ENCODE peak calls at places on chromosomes 6 and 20, in six cellular contexts. One of them, this sample, is unnamed.

GRCh38 chr20:46099491-46100287 is 9.9 kb upstream of the NCOA5 start:
- DNase-seq in fibroblast of lung: no peak
- DNase-seq in body of pancreas: no peak
- DNase-seq in psoas muscle: no peak
- DNase-seq in dorsolateral prefrontal cortex: no peak
- DNase-seq in brain microvascular endothelial cell: no peak
- DNase-seq in this sample: no peak

GRCh38 chr6:48567016-48567415 is 456.0 kb upstream of the PTCHD4 start:
- DNase-seq in fibroblast of lung: no peak
- DNase-seq in body of pancreas: no peak
- DNase-seq in psoas muscle: no peak
- DNase-seq in dorsolateral prefrontal cortex: no peak
- DNase-seq in brain microvascular endothelial cell: no peak
- DNase-seq in this sample: no peak

GRCh38 chr20:58393299-58393698 is 4.3 kb downstream of the VAPB start:
- DNase-seq in fibroblast of lung: no peak
- DNase-seq in body of pancreas: no peak
- DNase-seq in psoas muscle: no peak
- DNase-seq in dorsolateral prefrontal cortex: no peak
- DNase-seq in brain microvascular endothelial cell: peak
- DNase-seq in this sample: no peak

GRCh38 chr6:27146706-27147507 is 100.6 kb upstream of the PRSS16 start:
- DNase-seq in fibroblast of lung: peak
- DNase-seq in body of pancreas: peak
- DNase-seq in psoas muscle: peak
- DNase-seq in dorsolateral prefrontal cortex: peak
- DNase-seq in brain microvascular endothelial cell: peak
- DNase-seq in this sample: peak

GRCh38 chr20:43459022-43459942 is 1.6 kb downstream of the SRSF6 start:
- DNase-seq in fibroblast of lung: peak
- DNase-seq in body of pancreas: no peak
- DNase-seq in psoas muscle: no peak
- DNase-seq in dorsolateral prefrontal cortex: no peak
- DNase-seq in brain microvascular endothelial cell: peak
- DNase-seq in this sample: no peak

GRCh38 chr6:142796571-142796970 is 148.4 kb downstream of the HIVEP2 start:
- DNase-seq in fibroblast of lung: peak
- DNase-seq in body of pancreas: no peak
- DNase-seq in psoas muscle: no peak
- DNase-seq in dorsolateral prefrontal cortex: no peak
- DNase-seq in brain microvascular endothelial cell: peak
- DNase-seq in this sample: peak

GRCh38 chr6:7085911-7086310 is 21.9 kb upstream of the RREB1 start:
- DNase-seq in fibroblast of lung: peak
- DNase-seq in body of pancreas: peak
- DNase-seq in psoas muscle: peak
- DNase-seq in dorsolateral prefrontal cortex: no peak
- DNase-seq in brain microvascular endothelial cell: no peak
- DNase-seq in this sample: peak

GRCh38 chr20:25418779-25419178 is 11.3 kb downstream of the GINS1 start:
- DNase-seq in fibroblast of lung: no peak
- DNase-seq in body of pancreas: no peak
- DNase-seq in psoas muscle: no peak
- DNase-seq in dorsolateral prefrontal cortex: no peak
- DNase-seq in brain microvascular endothelial cell: no peak
- DNase-seq in this sample: no peak

GRCh38 chr6:14706378-14706929 is 539.4 kb upstream of the JARID2 start:
- DNase-seq in fibroblast of lung: peak
- DNase-seq in body of pancreas: peak
- DNase-seq in psoas muscle: peak
- DNase-seq in dorsolateral prefrontal cortex: no peak
- DNase-seq in brain microvascular endothelial cell: peak
- DNase-seq in this sample: no peak

GRCh38 chr6:138160329-138161117 is 1.2 kb upstream of the ARFGEF3 start:
- DNase-seq in fibroblast of lung: no peak
- DNase-seq in body of pancreas: no peak
- DNase-seq in psoas muscle: no peak
- DNase-seq in dorsolateral prefrontal cortex: no peak
- DNase-seq in brain microvascular endothelial cell: no peak
- DNase-seq in this sample: no peak

GRCh38 chr20:44810391-44811149 is at the start of gene RIMS4:
- DNase-seq in fibroblast of lung: no peak
- DNase-seq in body of pancreas: no peak
- DNase-seq in psoas muscle: no peak
- DNase-seq in dorsolateral prefrontal cortex: no peak
- DNase-seq in brain microvascular endothelial cell: no peak
- DNase-seq in this sample: peak

GRCh38 chr6:113632220-113632864 is 224.8 kb upstream of the MARCKS start:
- DNase-seq in fibroblast of lung: peak
- DNase-seq in body of pancreas: peak
- DNase-seq in psoas muscle: peak
- DNase-seq in dorsolateral prefrontal cortex: no peak
- DNase-seq in brain microvascular endothelial cell: peak
- DNase-seq in this sample: no peak

GRCh38 chr20:38673731-38674177 is 50.5 kb upstream of the SLC32A1 start:
- DNase-seq in fibroblast of lung: no peak
- DNase-seq in body of pancreas: no peak
- DNase-seq in psoas muscle: no peak
- DNase-seq in dorsolateral prefrontal cortex: no peak
- DNase-seq in brain microvascular endothelial cell: no peak
- DNase-seq in this sample: peak

GRCh38 chr6:11785953-11786579 is 7.5 kb upstream of the ADTRP start:
- DNase-seq in fibroblast of lung: no peak
- DNase-seq in body of pancreas: peak
- DNase-seq in psoas muscle: no peak
- DNase-seq in dorsolateral prefrontal cortex: no peak
- DNase-seq in brain microvascular endothelial cell: no peak
- DNase-seq in this sample: no peak

GRCh38 chr20:53664121-53664520 is 70.5 kb upstream of the ZNF217 start:
- DNase-seq in fibroblast of lung: no peak
- DNase-seq in body of pancreas: no peak
- DNase-seq in psoas muscle: no peak
- DNase-seq in dorsolateral prefrontal cortex: no peak
- DNase-seq in brain microvascular endothelial cell: no peak
- DNase-seq in this sample: no peak

GRCh38 chr6:167119680-167120556 is 3.0 kb upstream of the CCR6 start:
- DNase-seq in fibroblast of lung: no peak
- DNase-seq in body of pancreas: no peak
- DNase-seq in psoas muscle: no peak
- DNase-seq in dorsolateral prefrontal cortex: no peak
- DNase-seq in brain microvascular endothelial cell: no peak
- DNase-seq in this sample: no peak

GRCh38 chr6:78598966-78599365 is 268.4 kb upstream of the IRAK1BP1 start:
- DNase-seq in fibroblast of lung: peak
- DNase-seq in body of pancreas: no peak
- DNase-seq in psoas muscle: no peak
- DNase-seq in dorsolateral prefrontal cortex: no peak
- DNase-seq in brain microvascular endothelial cell: peak
- DNase-seq in this sample: peak

GRCh38 chr20:57263127-57263609 is 3.3 kb downstream of the BMP7 start:
- DNase-seq in fibroblast of lung: no peak
- DNase-seq in body of pancreas: no peak
- DNase-seq in psoas muscle: no peak
- DNase-seq in dorsolateral prefrontal cortex: no peak
- DNase-seq in brain microvascular endothelial cell: no peak
- DNase-seq in this sample: no peak

GRCh38 chr6:158706369-158706982 is 56.6 kb downstream of the SYTL3 start:
- DNase-seq in fibroblast of lung: peak
- DNase-seq in body of pancreas: peak
- DNase-seq in psoas muscle: peak
- DNase-seq in dorsolateral prefrontal cortex: peak
- DNase-seq in brain microvascular endothelial cell: peak
- DNase-seq in this sample: peak
- TF ChIP-seq CTCF in fibroblast of lung: peak
- TF ChIP-seq CTCF in body of pancreas: peak
- TF ChIP-seq CTCF in psoas muscle: peak
- TF ChIP-seq CTCF in dorsolateral prefrontal cortex: peak
- TF ChIP-seq CTCF in brain microvascular endothelial cell: peak
- TF ChIP-seq CTCF in this sample: peak

GRCh38 chr6:149851461-149851860 is 12.7 kb downstream of the LRP11 start:
- DNase-seq in fibroblast of lung: peak
- DNase-seq in body of pancreas: no peak
- DNase-seq in psoas muscle: no peak
- DNase-seq in dorsolateral prefrontal cortex: no peak
- DNase-seq in brain microvascular endothelial cell: peak
- DNase-seq in this sample: no peak

GRCh38 chr6:149852881-149853280 is 11.3 kb downstream of the LRP11 start:
- DNase-seq in fibroblast of lung: no peak
- DNase-seq in body of pancreas: no peak
- DNase-seq in psoas muscle: no peak
- DNase-seq in dorsolateral prefrontal cortex: no peak
- DNase-seq in brain microvascular endothelial cell: no peak
- DNase-seq in this sample: no peak

GRCh38 chr6:149854532-149854931 is 9.6 kb downstream of the LRP11 start:
- DNase-seq in fibroblast of lung: no peak
- DNase-seq in body of pancreas: peak
- DNase-seq in psoas muscle: no peak
- DNase-seq in dorsolateral prefrontal cortex: no peak
- DNase-seq in brain microvascular endothelial cell: no peak
- DNase-seq in this sample: no peak

GRCh38 chr6:149855040-149855654 is 9.0 kb downstream of the LRP11 start:
- DNase-seq in fibroblast of lung: peak
- DNase-seq in body of pancreas: no peak
- DNase-seq in psoas muscle: no peak
- DNase-seq in dorsolateral prefrontal cortex: no peak
- DNase-seq in brain microvascular endothelial cell: peak
- DNase-seq in this sample: peak

DNA sequence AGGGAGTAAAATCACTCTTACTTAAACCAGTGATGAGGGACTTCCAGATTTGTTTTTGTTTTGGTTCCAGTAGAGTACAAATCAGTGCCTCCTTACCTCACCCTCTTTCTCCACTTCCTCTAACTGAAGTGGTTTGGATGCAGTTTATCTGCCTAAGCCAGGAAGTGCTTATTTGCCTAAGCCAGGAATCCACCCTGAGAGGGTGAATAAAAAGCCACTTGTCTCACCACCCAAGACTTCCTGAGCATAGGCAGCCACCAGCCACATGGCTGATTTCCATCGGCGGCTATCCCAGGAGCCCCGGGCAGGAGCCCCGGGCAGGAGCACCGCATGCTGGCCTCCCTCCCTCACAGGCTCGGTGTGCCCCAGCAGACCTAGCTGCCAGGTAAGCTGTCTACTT is 12.0 kb downstream of the LRP11 start:
- DNase-seq in fibroblast of lung: no peak
- DNase-seq in body of pancreas: no peak
- DNase-seq in psoas muscle: no peak
- DNase-seq in dorsolateral prefrontal cortex: no peak
- DNase-seq in brain microvascular endothelial cell: peak
- DNase-seq in this sample: no peak
- H3K27ac ChIP-seq in fibroblast of lung: peak
- H3K27ac ChIP-seq in body of pancreas: no peak
- H3K27ac ChIP-seq in psoas muscle: peak
- H3K27ac ChIP-seq in dorsolateral prefrontal cortex: no peak
- H3K27ac ChIP-seq in brain microvascular endothelial cell: peak
- H3K27ac ChIP-seq in this sample: no peak

GRCh38 chr6:29681811-29682210 is 859 bp upstream of the ZFP57 start:
- DNase-seq in fibroblast of lung: no peak
- DNase-seq in body of pancreas: no peak
- DNase-seq in psoas muscle: no peak
- DNase-seq in dorsolateral prefrontal cortex: no peak
- DNase-seq in brain microvascular endothelial cell: no peak
- DNase-seq in this sample: peak

GRCh38 chr6:29678114-29678513 is 2.8 kb downstream of the ZFP57 start:
- DNase-seq in fibroblast of lung: no peak
- DNase-seq in body of pancreas: no peak
- DNase-seq in psoas muscle: no peak
- DNase-seq in dorsolateral prefrontal cortex: no peak
- DNase-seq in brain microvascular endothelial cell: no peak
- DNase-seq in this sample: no peak

GRCh38 chr6:29679962-29680361 is 990 bp downstream of the ZFP57 start:
- DNase-seq in fibroblast of lung: no peak
- DNase-seq in body of pancreas: no peak
- DNase-seq in psoas muscle: no peak
- DNase-seq in dorsolateral prefrontal cortex: no peak
- DNase-seq in brain microvascular endothelial cell: no peak
- DNase-seq in this sample: no peak

GRCh38 chr6:29680904-29681303 is at the start of gene ZFP57:
- DNase-seq in fibroblast of lung: no peak
- DNase-seq in body of pancreas: no peak
- DNase-seq in psoas muscle: no peak
- DNase-seq in dorsolateral prefrontal cortex: no peak
- DNase-seq in brain microvascular endothelial cell: no peak
- DNase-seq in this sample: no peak

DNA sequence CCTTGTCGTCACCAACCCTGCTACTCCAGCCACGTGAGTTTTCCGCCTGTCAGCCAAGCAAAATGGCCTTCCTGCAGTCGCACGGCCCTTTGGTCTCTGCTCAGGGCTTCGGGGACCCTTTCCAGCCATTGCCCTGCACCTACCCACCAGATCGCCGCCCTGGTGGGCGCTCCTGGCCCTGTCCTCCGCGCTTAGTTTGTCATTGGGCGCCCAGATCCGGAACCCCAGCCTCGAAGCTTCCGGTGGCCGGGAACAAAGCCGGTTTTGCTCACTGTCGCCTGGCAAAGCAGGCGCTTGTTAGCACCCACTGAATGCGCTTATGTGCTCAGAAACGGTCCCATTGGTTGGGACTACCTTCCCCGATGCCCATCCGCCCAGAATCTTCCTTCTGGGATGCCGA is 536 bp downstream of the ZFP57 start:
- DNase-seq in fibroblast of lung: no peak
- DNase-seq in body of pancreas: no peak
- DNase-seq in psoas muscle: no peak
- DNase-seq in dorsolateral prefrontal cortex: no peak
- DNase-seq in brain microvascular endothelial cell: no peak
- DNase-seq in this sample: no peak
- TF ChIP-seq CTCF in fibroblast of lung: no peak
- TF ChIP-seq CTCF in body of pancreas: no peak
- TF ChIP-seq CTCF in psoas muscle: no peak
- TF ChIP-seq CTCF in dorsolateral prefrontal cortex: no peak
- TF ChIP-seq CTCF in brain microvascular endothelial cell: no peak
- TF ChIP-seq CTCF in this sample: peak

DNA sequence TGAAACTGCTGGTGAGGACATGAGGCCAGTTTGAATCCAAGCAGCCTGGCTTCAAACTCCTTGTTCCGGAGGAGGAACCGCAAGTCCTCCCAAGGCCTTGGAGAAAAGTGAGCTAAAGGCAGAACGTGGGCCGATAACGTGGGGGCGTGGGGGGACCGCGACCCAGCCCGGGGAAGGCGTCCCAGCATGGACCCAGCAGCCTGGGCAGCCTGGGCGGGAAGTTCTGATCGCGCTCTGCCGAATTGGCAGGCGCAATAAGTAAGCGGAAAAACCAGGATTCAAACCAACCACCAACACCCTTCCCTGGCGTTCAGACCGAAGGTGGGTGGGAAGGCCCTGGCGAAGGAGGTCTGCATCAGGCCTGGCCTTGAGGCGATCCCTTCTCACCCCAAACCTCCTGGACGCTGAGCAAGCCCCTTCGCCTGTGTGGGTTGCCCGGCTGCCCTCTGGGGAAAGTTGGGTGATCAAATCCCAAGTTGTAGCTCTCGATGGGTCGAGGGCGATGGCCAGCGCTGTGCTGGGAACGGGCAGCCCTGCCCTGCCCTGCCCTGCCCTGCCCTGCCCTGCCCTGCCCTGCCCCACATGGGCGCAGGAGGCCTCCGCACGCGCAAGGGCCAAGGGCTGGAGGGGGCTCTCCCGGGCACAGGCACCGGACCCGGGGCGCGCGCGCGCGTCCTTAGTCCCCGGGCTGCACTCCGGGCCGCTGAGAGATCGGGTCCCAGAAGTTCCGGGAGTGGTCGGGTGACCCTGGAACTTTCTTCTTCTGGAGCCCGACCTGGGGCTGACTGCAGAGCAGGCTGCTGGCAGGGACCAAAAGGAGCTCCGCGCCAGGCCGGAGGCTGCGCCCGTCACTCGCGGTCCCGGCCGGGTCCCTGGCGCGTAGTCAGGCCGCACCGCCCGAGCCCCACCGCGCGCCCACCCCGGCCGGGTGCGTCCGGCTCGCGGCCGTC is 644 bp upstream of the SLC22A3 start:
- DNase-seq in fibroblast of lung: no peak
- DNase-seq in body of pancreas: no peak
- DNase-seq in psoas muscle: no peak
- DNase-seq in dorsolateral prefrontal cortex: no peak
- DNase-seq in brain microvascular endothelial cell: no peak
- DNase-seq in this sample: no peak
- H3K27ac ChIP-seq in fibroblast of lung: no peak
- H3K27ac ChIP-seq in body of pancreas: no peak
- H3K27ac ChIP-seq in psoas muscle: peak
- H3K27ac ChIP-seq in dorsolateral prefrontal cortex: no peak
- H3K27ac ChIP-seq in brain microvascular endothelial cell: no peak
- H3K27ac ChIP-seq in this sample: no peak